ENCODE peak calls at places on chromosomes 5 and 9, in seven cellular contexts. I, E, H, V, W, R and G are unnamed samples.

GRCh38 chr5:145588113-145588512 is 247.0 kb downstream of the PRELID2 start:
- DNase-seq in W (no peak), H (no peak), E (no peak), V (no peak), I (no peak), R (no peak), G (no peak)

GRCh38 chr9:23669776-23670175 is 156.3 kb downstream of the ELAVL2 start:
- DNase-seq in W (no peak), H (no peak), E (no peak), I (no peak), V (no peak), R (no peak), G (no peak)

GRCh38 chr9:22022396-22022795 is 13.3 kb upstream of the CDKN2B start:
- DNase-seq in V (no peak), R (no peak), I (no peak), H (no peak), E (no peak), W (no peak), G (no peak)

GRCh38 chr5:156036640-156037039 is 290.3 kb upstream of the SGCD start:
- DNase-seq in I (no peak), E (no peak), V (no peak), W (no peak), H (no peak), R (no peak), G (no peak)

GRCh38 chr9:69622664-69623063 is 49.5 kb downstream of the APBA1 start:
- DNase-seq in R (no peak), H (no peak), W (no peak), I (no peak), V (no peak), E (no peak), G (no peak)

GRCh38 chr5:126370796-126371718 is 52.2 kb upstream of the GRAMD2B start:
- DNase-seq in R (no peak), I (no peak), W (no peak), V (no peak), H (peak), E (peak), G (no peak)

GRCh38 chr5:147751156-147751830 is 31.2 kb downstream of the JAKMIP2 start:
- DNase-seq in R (no peak), H (no peak), W (no peak), V (no peak), E (no peak), I (no peak), G (no peak)

GRCh38 chr9:89372230-89372816 is 54.0 kb downstream of the SECISBP2 start:
- DNase-seq in V (no peak), E (no peak), I (no peak), W (no peak), H (no peak), R (no peak), G (no peak)

GRCh38 chr5:159678800-159679392 is 237.4 kb upstream of the ADRA1B start:
- DNase-seq in I (no peak), E (no peak), R (no peak), V (no peak), H (no peak), W (no peak), G (no peak)

GRCh38 chr5:159897786-159898393 is 18.4 kb upstream of the ADRA1B start:
- DNase-seq in R (no peak), H (no peak), I (no peak), V (no peak), W (no peak), E (no peak), G (no peak)

GRCh38 chr5:174625591-174626365 is 98.6 kb upstream of the MSX2 start:
- DNase-seq in W (no peak), H (no peak), R (no peak), E (no peak), I (no peak), V (no peak), G (no peak)

GRCh38 chr5:1564182-1564748 is 40.5 kb upstream of the LPCAT1 start:
- DNase-seq in H (peak), E (no peak), W (peak), V (no peak), R (no peak), I (peak), G (no peak)

GRCh38 chr9:91680129-91680528 is 256.5 kb upstream of the NFIL3 start:
- DNase-seq in I (no peak), E (no peak), R (no peak), V (no peak), W (no peak), H (no peak), G (no peak)

GRCh38 chr5:106797996-106798395 is 872.7 kb downstream of the EFNA5 start:
- DNase-seq in R (no peak), H (no peak), V (no peak), W (no peak), E (no peak), I (no peak), G (no peak)

GRCh38 chr5:93920956-93921355 is 179.6 kb upstream of the POU5F2 start:
- DNase-seq in R (no peak), W (no peak), E (no peak), I (no peak), H (no peak), V (no peak), G (no peak)

GRCh38 chr5:10324519-10325370 is 17.0 kb upstream of the CMBL start:
- DNase-seq in V (no peak), I (no peak), R (no peak), W (peak), H (no peak), E (no peak), G (no peak)

GRCh38 chr9:6355728-6356127 is 27.6 kb downstream of the TPD52L3 start:
- DNase-seq in H (no peak), V (peak), E (no peak), I (no peak), R (no peak), W (no peak), G (no peak)

GRCh38 chr5:58986281-58986680 is 403.4 kb downstream of the RAB3C start:
- DNase-seq in E (no peak), I (no peak), V (no peak), W (no peak), R (no peak), H (no peak), G (no peak)

GRCh38 chr9:134642385-134643181 is 980 bp downstream of the COL5A1 start:
- DNase-seq in I (no peak), H (no peak), W (no peak), E (peak), R (no peak), V (no peak), G (no peak)

GRCh38 chr5:177362102-177362868 is 4.6 kb downstream of the RGS14 start:
- DNase-seq in E (no peak), V (no peak), W (no peak), H (no peak), I (no peak), R (no peak), G (no peak)

GRCh38 chr5:135944967-135945560 is 9.7 kb downstream of the LECT2 start:
- DNase-seq in W (peak), V (no peak), H (peak), I (peak), E (peak), R (no peak), G (peak)

GRCh38 chr5:102536323-102536928 is 37.6 kb upstream of the SLCO6A1 start:
- DNase-seq in E (peak), I (peak), V (no peak), H (no peak), W (no peak), R (no peak), G (peak)

GRCh38 chr5:73968729-73969128 is 342.7 kb downstream of the ARHGEF28 start:
- DNase-seq in E (no peak), H (no peak), W (no peak), R (no peak), V (no peak), I (no peak), G (no peak)

GRCh38 chr5:149963722-149964121 is 3.2 kb downstream of the SLC26A2 start:
- DNase-seq in V (no peak), E (no peak), R (no peak), H (no peak), I (no peak), W (no peak), G (no peak)
- TF ChIP-seq JUND in V (no peak), E (no peak), R (no peak), H (no peak), I (no peak), W (no peak), G (no peak)

DNA sequence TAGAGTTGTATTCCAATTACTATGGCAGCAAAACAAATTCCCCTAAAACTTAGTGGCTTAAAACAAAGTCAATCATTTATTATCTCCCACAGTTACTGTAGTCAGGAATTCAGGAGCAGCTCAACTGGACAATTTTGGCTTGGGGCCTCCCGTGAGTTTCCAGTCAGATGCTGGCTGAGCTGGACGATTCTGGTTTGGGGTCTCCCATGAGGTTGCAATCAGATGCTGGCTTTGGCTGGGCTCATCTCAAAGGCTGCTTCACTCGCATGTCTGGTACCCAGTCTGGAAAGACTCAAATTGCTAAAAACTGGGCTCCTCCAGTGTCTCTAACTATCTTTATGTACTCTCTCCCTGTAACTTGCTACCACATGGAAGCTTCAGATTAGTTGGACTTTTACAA is 130.1 kb downstream of the C5orf15 start:
- DNase-seq in E (no peak), W (no peak), R (no peak), V (no peak), H (no peak), I (no peak), G (no peak)
- TF ChIP-seq JUND in E (no peak), W (no peak), R (no peak), V (no peak), H (no peak), I (no peak), G (no peak)

GRCh38 chr5:128353416-128354107 is 184.5 kb downstream of the FBN2 start:
- DNase-seq in E (no peak), H (no peak), I (no peak), W (no peak), V (no peak), R (no peak), G (peak)
- TF ChIP-seq JUND in E (no peak), H (no peak), I (no peak), W (no peak), V (no peak), R (no peak), G (no peak)

DNA sequence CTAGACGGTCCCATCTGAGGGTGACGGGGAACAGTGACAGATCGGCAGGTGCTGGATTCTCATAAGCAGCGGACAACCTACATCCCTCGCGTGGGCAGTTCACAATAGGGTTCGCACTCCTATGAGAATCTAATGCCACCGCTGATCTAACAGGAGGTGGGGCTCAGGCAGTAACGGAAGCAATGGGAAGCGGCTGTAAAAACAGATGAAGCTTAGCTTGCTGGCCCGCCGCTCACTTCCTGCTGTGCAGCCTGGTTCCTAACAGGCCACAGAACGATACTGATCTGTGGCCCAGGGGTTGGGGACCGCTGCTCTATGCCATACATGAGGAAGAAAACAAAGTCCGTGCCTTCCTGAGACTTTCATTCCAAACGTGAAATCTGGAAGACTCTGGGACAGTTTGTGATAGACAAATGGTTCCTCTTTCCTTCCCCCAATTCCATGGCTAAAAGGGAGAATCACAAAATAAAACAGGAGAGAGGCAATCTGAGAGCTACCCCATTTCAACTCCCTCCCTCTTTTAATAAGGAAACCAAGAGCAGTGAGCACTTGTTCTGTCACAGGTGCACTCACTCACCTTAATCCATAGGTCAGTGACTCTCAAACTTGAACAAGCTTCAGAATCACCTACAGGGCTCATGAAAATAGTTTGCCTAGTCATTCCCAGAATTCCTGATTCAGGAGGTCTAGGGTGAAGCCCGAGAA is 12.1 kb downstream of the PDCL start:
- DNase-seq in E (no peak), H (no peak), W (no peak), I (no peak), V (no peak), R (no peak), G (no peak)
- TF ChIP-seq JUND in E (no peak), H (no peak), W (no peak), I (no peak), V (no peak), R (no peak), G (no peak)

GRCh38 chr5:30918171-30918570 is 275.3 kb upstream of the CDH6 start:
- DNase-seq in I (no peak), W (no peak), R (no peak), H (no peak), V (no peak), E (no peak), G (no peak)
- TF ChIP-seq JUND in I (no peak), W (no peak), R (no peak), H (no peak), V (no peak), E (no peak), G (no peak)

GRCh38 chr5:168810641-168811040 is 231.5 kb upstream of the PANK3 start:
- DNase-seq in W (no peak), E (no peak), R (no peak), H (no peak), V (no peak), I (no peak), G (no peak)
- TF ChIP-seq JUND in W (no peak), E (no peak), R (no peak), H (no peak), V (no peak), I (no peak), G (no peak)